ENCODE peak calls at places on chromosomes 11 and 22, in five cellular contexts. N is cardiac muscle cell, E is lung, R is tibial artery, Q is astrocyte of the spinal cord. D is an unnamed sample.

GRCh38 chr11:134152692-134153091 is 71.1 kb downstream of the NCAPD3 start:
- DNase-seq in N (no peak), E (no peak), Q (no peak), R (no peak), D (no peak)

GRCh38 chr22:24758164-24758799 is 16.2 kb downstream of the PIWIL3 start:
- DNase-seq in N (peak), Q (peak), E (peak), R (no peak), D (peak)

GRCh38 chr11:122634507-122634906 is 21.0 kb upstream of the UBASH3B start:
- DNase-seq in E (no peak), N (no peak), R (no peak), Q (peak), D (no peak)

GRCh38 chr11:69325446-69325845 is 31.5 kb downstream of the MYEOV start:
- DNase-seq in N (no peak), R (peak), E (no peak), Q (no peak), D (no peak)

GRCh38 chr22:31620756-31621480 is 41.1 kb downstream of the PISD start:
- DNase-seq in R (no peak), N (no peak), Q (no peak), E (no peak), D (no peak)

GRCh38 chr11:71423181-71423790 is 24.9 kb downstream of the DHCR7 start:
- DNase-seq in N (no peak), Q (no peak), R (no peak), E (no peak), D (no peak)

GRCh38 chr22:31691408-31691807 is 29.4 kb upstream of the PISD start:
- DNase-seq in N (no peak), E (no peak), R (no peak), Q (no peak), D (no peak)

GRCh38 chr11:103091024-103091423 is 936 bp downstream of the DCUN1D5 start:
- DNase-seq in Q (peak), N (peak), E (no peak), R (no peak), D (peak)

GRCh38 chr11:96278039-96278897 is 64.7 kb downstream of the MAML2 start:
- DNase-seq in R (no peak), Q (peak), N (no peak), E (no peak), D (no peak)

GRCh38 chr11:63567044-63567840 is 4.1 kb upstream of the PLAAT2 start:
- DNase-seq in Q (peak), N (peak), E (no peak), R (no peak), D (peak)

GRCh38 chr11:7321708-7322448 is 70.2 kb downstream of the SYT9 start:
- DNase-seq in R (no peak), E (no peak), N (no peak), Q (no peak), D (no peak)

GRCh38 chr11:107570015-107570414 is 4.5 kb upstream of the ALKBH8 start:
- DNase-seq in N (no peak), R (no peak), E (no peak), Q (no peak), D (no peak)

GRCh38 chr11:67384851-67385366 is 6.9 kb upstream of the RAD9A start:
- DNase-seq in N (peak), Q (peak), E (no peak), R (no peak), D (peak)

GRCh38 chr11:67057410-67057757 is 737 bp downstream of the RHOD start:
- DNase-seq in R (no peak), E (no peak), N (no peak), Q (no peak), D (no peak)

GRCh38 chr11:94650756-94651155 is 83.6 kb downstream of the PIWIL4 start:
- DNase-seq in E (no peak), Q (peak), N (peak), R (peak), D (peak)

GRCh38 chr11:12543596-12544415 is 130.4 kb upstream of the TEAD1 start:
- DNase-seq in R (peak), Q (no peak), E (no peak), N (no peak), D (no peak)

GRCh38 chr11:108034034-108034433 is 25.3 kb downstream of the CUL5 start:
- DNase-seq in E (no peak), N (no peak), Q (no peak), R (no peak), D (no peak)

GRCh38 chr22:27514612-27515011 is 286.9 kb downstream of the MN1 start:
- DNase-seq in N (no peak), R (no peak), Q (no peak), E (no peak), D (peak)

GRCh38 chr22:27517361-27517760 is 284.2 kb downstream of the MN1 start:
- DNase-seq in R (no peak), E (no peak), Q (no peak), N (no peak), D (no peak)

GRCh38 chr22:27523711-27524110 is 277.8 kb downstream of the MN1 start:
- DNase-seq in N (no peak), Q (no peak), E (no peak), R (no peak), D (no peak)

GRCh38 chr22:27515091-27515523 is 286.4 kb downstream of the MN1 start:
- DNase-seq in Q (peak), N (peak), E (no peak), R (peak), D (peak)

GRCh38 chr22:27518583-27519437 is 282.7 kb downstream of the MN1 start:
- DNase-seq in N (peak), E (no peak), R (no peak), Q (no peak), D (peak)
- H3K4me3 ChIP-seq in N (no peak), E (no peak), R (no peak), Q (no peak), D (no peak)

DNA sequence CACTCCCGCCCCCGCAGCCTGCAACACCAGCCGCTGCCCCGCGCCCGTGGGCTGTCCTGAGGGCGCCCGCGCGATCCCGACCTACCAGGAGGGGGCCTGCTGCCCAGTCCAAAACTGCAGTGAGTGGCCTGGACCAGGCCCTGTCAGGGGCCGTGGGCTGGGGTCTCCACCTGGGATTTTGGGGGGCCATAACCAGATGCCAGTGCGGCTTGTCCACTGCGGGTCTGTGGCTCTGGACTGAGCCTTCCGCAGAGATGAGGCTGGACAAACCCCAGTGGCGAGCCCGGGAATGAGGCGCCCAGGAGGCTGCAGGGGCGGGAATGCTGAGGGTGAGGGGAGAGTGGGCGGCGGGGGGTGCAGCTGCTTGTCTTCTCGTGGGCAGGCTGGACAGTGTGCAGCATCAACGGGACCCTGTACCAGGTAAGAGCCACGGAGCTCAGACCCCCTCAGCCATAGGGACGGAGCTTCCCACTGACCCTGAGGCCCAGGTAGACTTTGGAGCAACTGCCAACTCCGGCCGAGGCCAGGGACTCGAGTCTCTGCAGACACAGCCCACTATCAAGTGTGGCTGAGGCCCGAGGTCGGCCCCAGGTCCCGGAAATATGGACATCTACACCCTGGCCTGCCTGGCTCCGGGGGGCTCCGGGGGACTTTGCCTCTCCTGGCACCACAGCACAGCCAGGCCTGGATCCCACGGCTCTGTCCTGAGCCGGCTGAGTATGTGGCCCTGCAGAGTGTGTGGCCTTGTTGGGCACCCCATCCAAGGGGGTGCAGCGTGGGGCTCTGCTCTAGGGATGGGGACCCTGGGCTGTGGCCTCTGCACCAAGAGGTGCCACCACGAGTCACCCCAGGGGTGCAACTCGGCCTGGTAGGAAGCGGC is 24.7 kb upstream of the MUC5B start:
- DNase-seq in N (no peak), R (peak), E (no peak), Q (no peak), D (no peak)
- TF ChIP-seq CTCF in N (no peak), R (no peak), E (no peak), Q (no peak), D (no peak)

GRCh38 chr11:65417221-65417701 is 5.3 kb upstream of the NEAT1 start:
- DNase-seq in Q (no peak), R (peak), N (peak), E (no peak), D (peak)

GRCh38 chr11:65414776-65415498 is 7.7 kb upstream of the NEAT1 start:
- DNase-seq in N (peak), Q (no peak), R (peak), E (no peak), D (peak)

GRCh38 chr11:65416341-65417185 is 6.0 kb upstream of the NEAT1 start:
- DNase-seq in N (peak), E (peak), Q (peak), R (peak), D (peak)

GRCh38 chr11:65417702-65418430 is 4.7 kb upstream of the NEAT1 start:
- DNase-seq in R (peak), N (peak), E (no peak), Q (peak), D (peak)

DNA sequence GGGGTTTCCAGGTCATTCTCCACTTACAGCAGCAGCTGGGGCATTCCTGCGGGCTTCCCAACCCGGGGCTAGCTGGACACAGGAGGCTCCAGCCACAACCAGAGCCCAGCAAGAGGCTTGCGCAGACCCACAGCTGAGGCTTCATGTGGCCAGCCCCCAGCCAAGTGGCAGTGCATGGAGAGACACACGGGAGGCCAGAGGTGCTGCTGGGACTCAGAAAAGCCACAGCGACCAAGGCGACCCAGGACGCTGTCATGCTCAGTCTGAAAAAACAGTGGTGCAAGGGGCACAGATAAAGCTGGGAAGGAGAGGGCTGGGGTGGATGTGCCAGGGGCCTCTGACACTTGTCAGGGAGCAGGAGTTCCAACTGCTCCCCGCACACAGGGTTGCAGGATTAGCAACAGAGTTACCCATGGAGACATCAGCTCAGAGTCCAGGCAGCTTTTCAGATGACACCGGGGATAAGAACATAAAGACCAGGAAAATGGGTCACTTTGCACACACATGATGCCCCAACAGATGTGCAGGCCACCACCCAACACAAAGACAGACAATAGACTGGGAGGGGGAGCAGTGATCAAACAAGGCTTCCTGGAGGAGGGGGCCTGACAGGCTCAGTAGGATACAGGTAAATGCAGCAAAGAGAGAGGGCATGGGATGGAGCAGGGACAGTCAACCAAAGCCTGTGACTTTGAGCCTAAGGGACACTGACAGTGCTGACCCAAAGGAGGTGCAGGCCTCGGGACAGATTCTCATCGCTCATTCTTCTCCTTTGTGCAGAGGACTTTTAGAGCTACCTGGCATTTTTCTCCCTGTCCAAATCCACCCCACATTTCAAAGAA is 6.9 kb upstream of the NEAT1 start:
- DNase-seq in E (no peak), Q (no peak), R (peak), N (no peak), D (no peak)
- H3K4me3 ChIP-seq in E (no peak), Q (peak), R (peak), N (no peak), D (peak)

GRCh38 chr22:40594346-40594745 is 42.2 kb downstream of the MRTFA start:
- DNase-seq in E (no peak), R (no peak), N (no peak), Q (no peak), D (no peak)

GRCh38 chr22:40595497-40596234 is 40.9 kb downstream of the MRTFA start:
- DNase-seq in R (no peak), N (peak), E (no peak), Q (no peak), D (peak)

GRCh38 chr22:40599731-40600130 is 36.8 kb downstream of the MRTFA start:
- DNase-seq in E (no peak), R (no peak), N (no peak), Q (no peak), D (no peak)

GRCh38 chr22:40594924-40595323 is 41.6 kb downstream of the MRTFA start:
- DNase-seq in R (no peak), Q (no peak), N (no peak), E (peak), D (peak)

DNA sequence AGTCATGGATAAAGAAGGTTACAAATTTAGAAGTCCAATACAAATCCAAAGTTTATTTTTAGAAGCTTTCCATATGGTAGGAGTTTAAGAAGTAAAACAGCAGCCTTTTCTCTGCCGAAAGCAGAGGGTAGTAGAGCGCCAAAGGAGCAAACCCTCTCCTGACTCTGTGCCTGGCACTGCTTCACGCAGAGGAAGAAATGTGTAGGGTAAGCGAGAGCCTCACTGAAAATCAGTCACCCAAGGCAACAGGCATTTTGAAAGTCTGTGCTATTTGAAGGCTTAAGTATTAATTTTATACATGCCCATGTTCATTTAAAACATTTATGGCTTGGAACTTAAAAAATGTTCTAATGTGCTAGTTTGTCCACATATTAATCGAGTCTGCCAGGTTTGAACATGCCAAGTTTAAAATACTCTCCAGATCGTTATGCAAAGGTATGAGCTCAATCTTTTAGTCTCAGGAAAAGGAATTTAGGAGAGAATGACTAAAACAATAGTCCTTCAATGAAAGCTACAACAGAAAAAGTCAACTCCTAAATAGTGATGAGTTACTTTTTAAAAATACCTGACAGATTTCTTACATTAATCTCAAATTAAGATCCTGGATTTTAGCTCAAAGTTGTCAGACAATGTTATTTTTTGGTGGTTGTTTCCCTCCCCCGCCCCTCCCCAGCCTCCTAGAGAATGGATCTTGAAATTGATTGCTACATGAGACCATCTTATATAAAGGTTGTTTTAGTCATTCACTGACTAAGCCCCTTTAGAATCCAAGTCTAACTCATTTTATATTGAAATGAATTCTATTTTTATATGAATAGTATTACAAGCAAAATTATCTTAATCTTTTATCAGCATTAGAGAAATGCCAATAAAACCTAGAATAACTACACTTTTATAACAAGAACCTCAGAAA is 38.7 kb downstream of the MRTFA start:
- DNase-seq in E (no peak), R (no peak), Q (peak), N (no peak), D (peak)
- TF ChIP-seq CTCF in E (no peak), R (no peak), Q (no peak), N (no peak), D (no peak)

GRCh38 chr11:120706257-120706656 is 194.7 kb downstream of the GRIK4 start:
- DNase-seq in R (no peak), Q (no peak), E (no peak), N (no peak), D (no peak)

GRCh38 chr11:120707098-120707497 is 195.6 kb downstream of the GRIK4 start:
- DNase-seq in Q (peak), E (no peak), R (no peak), N (no peak), D (no peak)

GRCh38 chr11:120703358-120704152 is 192.0 kb downstream of the GRIK4 start:
- DNase-seq in E (no peak), R (no peak), Q (no peak), N (no peak), D (no peak)

GRCh38 chr11:120702656-120703055 is 191.1 kb downstream of the GRIK4 start:
- DNase-seq in R (no peak), E (no peak), Q (no peak), N (no peak), D (no peak)

DNA sequence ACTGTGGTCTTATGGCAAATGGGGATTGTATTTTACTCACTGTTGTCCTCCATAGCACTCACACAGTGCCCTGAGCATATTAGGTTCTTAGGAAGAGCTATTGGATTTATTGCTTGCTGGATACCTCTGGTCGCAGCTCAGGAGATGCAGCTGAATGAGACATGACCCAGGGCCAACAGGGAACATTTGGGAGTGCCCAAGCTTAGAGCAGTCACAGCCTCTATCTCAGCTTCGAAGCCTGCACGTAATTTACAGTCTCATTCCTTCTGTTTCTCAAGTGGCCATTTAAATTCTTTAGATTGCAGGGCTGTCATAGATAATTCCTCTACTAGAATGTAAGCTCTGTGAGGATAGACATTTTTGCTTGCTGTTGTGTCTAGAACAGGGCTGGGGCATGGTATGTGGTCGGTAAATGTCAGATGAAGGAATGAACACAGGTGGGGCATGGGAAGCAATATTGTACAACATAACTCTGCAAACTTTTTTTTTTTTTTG is 192.8 kb downstream of the GRIK4 start:
- DNase-seq in N (no peak), Q (no peak), E (no peak), R (no peak), D (no peak)
- H3K4me3 ChIP-seq in N (no peak), Q (no peak), E (no peak), R (no peak), D (no peak)

GRCh38 chr11:72814831-72815618 is 814 bp downstream of the ATG16L2 start:
- DNase-seq in N (peak), R (peak), E (no peak), Q (peak), D (peak)
- TF ChIP-seq CTCF in N (no peak), R (no peak), E (no peak), Q (peak), D (peak)

GRCh38 chr11:92180226-92180625 is 44.4 kb upstream of the FAT3 start:
- DNase-seq in Q (no peak), N (peak), R (no peak), E (no peak), D (no peak)
- H3K4me3 ChIP-seq in Q (no peak), N (no peak), R (no peak), E (no peak), D (no peak)